ENCODE peak calls at places on chromosomes 5 and 9, in six cellular contexts. M is psoas muscle, L is GM12865, R is hepatocyte, P is GM23338, V is heart right ventricle. D is an unnamed sample.

GRCh38 chr9:91805031-91805430 is 145.0 kb downstream of the ROR2 start:
- DNase-seq in M (no peak), L (no peak), R (no peak), P (no peak), V (no peak), D (no peak)

GRCh38 chr5:36156124-36156601 is 4.3 kb downstream of the SKP2 start:
- DNase-seq in M (peak), L (no peak), R (peak), P (no peak), V (no peak), D (peak)

GRCh38 chr5:148374693-148375360 is 8.9 kb upstream of the FBXO38 start:
- DNase-seq in M (no peak), L (peak), R (peak), P (peak), V (no peak), D (peak)

GRCh38 chr9:88732128-88732527 is 197.2 kb downstream of the NXNL2 start:
- DNase-seq in M (no peak), L (no peak), R (no peak), P (no peak), V (peak), D (peak)

GRCh38 chr9:89668216-89668867 is 63.5 kb downstream of the GADD45G start:
- DNase-seq in M (no peak), L (no peak), R (no peak), P (no peak), V (no peak), D (no peak)

GRCh38 chr5:14458414-14458813 is 123.2 kb upstream of the OTULINL start:
- DNase-seq in M (no peak), L (no peak), R (no peak), P (no peak), V (no peak), D (no peak)

GRCh38 chr5:83570916-83571315 is 99.4 kb downstream of the VCAN start:
- DNase-seq in M (no peak), L (no peak), R (no peak), P (no peak), V (no peak), D (no peak)

GRCh38 chr5:132747064-132747692 is at the start of gene CCNI2:
- DNase-seq in M (peak), L (peak), R (peak), P (peak), V (no peak), D (peak)

GRCh38 chr5:159786201-159786600 is 130.1 kb upstream of the ADRA1B start:
- DNase-seq in M (no peak), L (no peak), R (no peak), P (no peak), V (no peak), D (no peak)

GRCh38 chr9:93586290-93587057 is 10.1 kb downstream of the PHF2 start:
- DNase-seq in M (no peak), L (no peak), R (no peak), P (no peak), V (no peak), D (no peak)

GRCh38 chr9:70564464-70565190 is 150.2 kb upstream of the KLF9 start:
- DNase-seq in M (no peak), L (no peak), R (no peak), P (no peak), V (no peak), D (peak)

DNA sequence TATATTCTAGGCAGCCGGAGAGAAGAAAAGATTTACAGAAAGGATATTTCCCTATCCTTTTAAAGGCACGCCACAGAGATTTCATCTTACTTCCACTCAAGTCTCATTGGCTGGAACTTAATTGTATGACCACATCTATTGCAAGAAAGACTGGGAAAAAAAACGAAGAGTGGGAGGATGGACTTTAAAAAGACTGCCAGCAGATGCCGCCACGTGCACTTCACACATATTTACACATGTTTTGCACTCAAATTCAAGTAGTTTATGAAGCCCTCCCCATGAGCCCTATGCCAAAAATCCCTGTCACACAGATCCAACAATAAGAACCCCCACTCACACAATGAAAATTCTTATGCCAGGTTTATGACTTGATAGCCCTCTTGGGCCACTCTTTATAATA is 138.5 kb upstream of the TYRP1 start:
- DNase-seq in M (no peak), L (no peak), R (peak), P (peak), V (no peak), D (peak)
- TF ChIP-seq CTCF in M (no peak), L (no peak), R (peak), P (peak), V (no peak), D (peak)

GRCh38 chr5:109989994-109990722 is 300.4 kb downstream of the MAN2A1 start:
- DNase-seq in M (no peak), L (no peak), R (peak), P (no peak), V (no peak), D (no peak)

GRCh38 chr5:109987970-109988369 is 298.2 kb downstream of the MAN2A1 start:
- DNase-seq in M (no peak), L (no peak), R (no peak), P (no peak), V (no peak), D (peak)

GRCh38 chr5:109986726-109987125 is 297.0 kb downstream of the MAN2A1 start:
- DNase-seq in M (no peak), L (no peak), R (no peak), P (no peak), V (no peak), D (no peak)

GRCh38 chr5:109989161-109989560 is 299.4 kb downstream of the MAN2A1 start:
- DNase-seq in M (no peak), L (no peak), R (no peak), P (no peak), V (no peak), D (no peak)

GRCh38 chr5:109987355-109987754 is 297.6 kb downstream of the MAN2A1 start:
- DNase-seq in M (no peak), L (no peak), R (no peak), P (no peak), V (no peak), D (peak)
- H3K4me3 ChIP-seq in M (no peak), L (no peak), R (no peak), P (no peak), V (no peak), D (no peak)

DNA sequence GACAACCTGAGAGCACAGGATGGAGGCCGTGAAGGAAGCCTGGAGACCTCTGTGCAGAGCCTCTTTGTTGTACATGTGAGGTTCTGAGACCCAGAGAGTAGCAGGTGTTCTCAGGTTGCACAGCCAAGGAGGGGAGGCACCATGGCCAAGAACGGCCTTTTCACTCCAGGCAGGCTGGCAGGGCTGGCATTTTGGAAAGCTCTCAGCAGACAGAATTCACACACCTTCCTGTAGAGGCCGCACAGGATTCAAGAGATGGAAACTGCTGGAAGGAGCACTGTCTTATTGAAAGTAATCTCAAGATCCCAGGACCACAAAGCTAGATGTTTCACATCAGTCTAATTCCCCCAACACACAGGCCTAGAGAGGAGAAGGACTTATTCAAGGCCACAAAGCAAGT is 52.8 kb upstream of the XPA start:
- DNase-seq in M (no peak), L (no peak), R (no peak), P (no peak), V (no peak), D (no peak)
- TF ChIP-seq CTCF in M (no peak), L (no peak), R (no peak), P (peak), V (no peak), D (no peak)

DNA sequence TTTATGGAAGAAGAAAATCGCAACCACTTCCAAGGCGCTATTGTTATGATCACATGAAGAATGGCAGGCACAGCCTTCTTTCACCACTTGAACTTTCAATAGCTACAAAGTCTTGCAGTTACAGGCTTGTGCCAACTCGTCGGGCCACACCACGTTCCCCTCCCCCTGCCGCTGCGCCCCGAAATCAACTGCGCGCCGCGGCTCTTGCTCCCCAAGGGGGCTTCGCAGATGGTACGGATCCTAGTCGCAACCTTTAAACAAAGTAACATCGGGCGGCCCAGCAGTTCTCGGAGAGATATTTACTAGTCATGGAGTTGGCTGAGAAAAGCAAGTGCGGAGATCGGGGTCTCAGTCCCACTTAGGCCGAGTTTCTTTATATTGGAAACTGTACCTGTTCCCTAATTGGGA is 1.0 kb upstream of the SEMA6A start:
- DNase-seq in M (no peak), L (peak), R (peak), P (peak), V (peak), D (no peak)
- H3K4me3 ChIP-seq in M (peak), L (peak), R (peak), P (peak), V (peak), D (peak)

GRCh38 chr5:10724799-10725507 is 36.1 kb downstream of the DAP start:
- DNase-seq in M (peak), L (no peak), R (no peak), P (peak), V (peak), D (peak)
- TF ChIP-seq CTCF in M (no peak), L (peak), R (no peak), P (peak), V (peak), D (peak)

DNA sequence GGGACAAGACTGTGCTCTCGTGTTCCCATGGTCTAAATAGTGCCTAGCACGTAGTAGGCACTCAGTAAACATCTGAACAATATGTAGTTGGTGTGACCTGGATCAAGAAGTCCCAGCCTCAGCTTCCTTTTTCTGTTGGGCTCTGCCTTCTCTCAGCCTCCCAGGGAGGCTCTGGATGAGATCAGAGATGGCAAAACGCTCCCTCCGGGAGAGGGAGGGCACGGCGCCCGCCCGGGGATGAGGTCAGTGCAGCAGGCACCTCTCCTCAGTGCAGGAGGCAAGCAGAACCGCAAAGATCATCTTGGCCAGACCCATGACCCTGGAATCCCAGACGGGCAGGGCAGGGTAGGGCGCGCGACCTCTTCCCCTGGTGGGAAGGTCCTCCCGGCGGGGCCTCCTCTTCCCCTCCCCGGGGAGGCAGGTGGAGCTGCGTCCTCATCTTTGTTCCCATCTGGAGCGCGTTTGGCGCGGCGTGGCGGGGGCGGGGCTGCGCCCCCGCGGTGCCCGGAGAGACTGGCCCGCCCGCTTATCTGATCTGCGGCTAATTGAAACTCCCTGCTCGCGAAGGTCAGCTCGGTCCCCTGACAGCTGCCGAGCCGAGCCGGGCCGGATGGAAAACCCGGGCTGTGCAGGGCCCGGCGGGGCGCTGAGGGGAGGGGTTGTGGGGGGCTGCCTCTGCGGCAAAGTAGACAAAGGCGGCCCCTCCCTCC is 60.9 kb downstream of the CXXC5 start:
- DNase-seq in M (peak), L (no peak), R (peak), P (peak), V (peak), D (peak)
- H3K4me3 ChIP-seq in M (peak), L (no peak), R (no peak), P (peak), V (peak), D (peak)

GRCh38 chr9:69046723-69047122 is 11.2 kb downstream of the FXN start:
- DNase-seq in M (no peak), L (no peak), R (no peak), P (no peak), V (no peak), D (no peak)
- TF ChIP-seq CTCF in M (no peak), L (no peak), R (no peak), P (no peak), V (no peak), D (no peak)

D was measured in fibroblast of villous mesenchyme.